ENCODE peak calls at places on chromosomes 3 and 15, in nine cellular contexts. Z is foreskin keratinocyte, M is heart left ventricle, U is astrocyte, O is SK-N-SH, W is breast epithelium, S is AG09319, P is cardiac fibroblast, K is ovary. F is an unnamed sample.

GRCh38 chr15:78035319-78035718 is 42.2 kb downstream of the TBC1D2B start:
- DNase-seq in Z (no peak), M (no peak), U (peak), O (no peak), W (no peak), S (no peak), P (peak), K (peak), F (no peak)

GRCh38 chr3:159846255-159846654 is 142.4 kb upstream of the IL12A start:
- DNase-seq in Z (no peak), M (no peak), U (no peak), O (no peak), W (no peak), S (no peak), P (no peak), K (no peak), F (no peak)

GRCh38 chr15:33975023-33975565 is 6.8 kb downstream of the CHRM5 start:
- DNase-seq in Z (no peak), M (no peak), U (no peak), O (no peak), W (no peak), S (no peak), P (peak), K (no peak), F (no peak)

GRCh38 chr3:107430214-107431047 is 53.2 kb downstream of the CCDC54 start:
- DNase-seq in Z (peak), M (no peak), U (peak), O (peak), W (no peak), S (no peak), P (peak), K (peak), F (no peak)

GRCh38 chr3:188780188-188781147 is 391.3 kb upstream of the TPRG1 start:
- DNase-seq in Z (no peak), M (no peak), U (no peak), O (no peak), W (peak), S (no peak), P (peak), K (peak), F (no peak)

GRCh38 chr3:106114848-106115247 is 246.0 kb upstream of the CBLB start:
- DNase-seq in Z (peak), M (no peak), U (peak), O (no peak), W (no peak), S (no peak), P (peak), K (no peak), F (no peak)

GRCh38 chr3:195095704-195096036 is 175.3 kb downstream of the XXYLT1 start:
- DNase-seq in Z (peak), M (no peak), U (peak), O (no peak), W (no peak), S (no peak), P (no peak), K (no peak), F (no peak)

GRCh38 chr3:10561942-10562565 is 56.7 kb upstream of the ATP2B2 start:
- DNase-seq in Z (no peak), M (no peak), U (no peak), O (no peak), W (no peak), S (no peak), P (no peak), K (no peak), F (no peak)

GRCh38 chr3:156050918-156051317 is 69.5 kb upstream of the KCNAB1 start:
- DNase-seq in Z (peak), M (no peak), U (no peak), O (no peak), W (no peak), S (no peak), P (no peak), K (no peak), F (no peak)

GRCh38 chr3:21237638-21238037 is 513.4 kb downstream of the ZNF385D start:
- DNase-seq in Z (no peak), M (no peak), U (peak), O (no peak), W (no peak), S (peak), P (no peak), K (no peak), F (no peak)

GRCh38 chr3:170355738-170356595 is 1.5 kb upstream of the SKIL start:
- DNase-seq in Z (peak), M (no peak), U (peak), O (peak), W (peak), S (no peak), P (peak), K (peak), F (peak)

GRCh38 chr15:57769266-57769665 is 62.8 kb downstream of the POLR2M start:
- DNase-seq in Z (no peak), M (peak), U (no peak), O (no peak), W (no peak), S (peak), P (peak), K (no peak), F (no peak)

GRCh38 chr3:195102609-195103467 is 168.1 kb downstream of the XXYLT1 start:
- DNase-seq in Z (peak), M (no peak), U (peak), O (no peak), W (no peak), S (peak), P (peak), K (peak), F (peak)

GRCh38 chr3:143187132-143187531 is 67.6 kb downstream of the CHST2 start:
- DNase-seq in Z (no peak), M (no peak), U (no peak), O (no peak), W (no peak), S (no peak), P (no peak), K (no peak), F (no peak)

GRCh38 chr15:66673410-66674322 is 28.4 kb upstream of the SMAD6 start:
- DNase-seq in Z (peak), M (peak), U (peak), O (no peak), W (no peak), S (no peak), P (peak), K (no peak), F (no peak)

GRCh38 chr3:102206506-102207145 is 228.2 kb upstream of the ZPLD1 start:
- DNase-seq in Z (peak), M (no peak), U (peak), O (no peak), W (peak), S (no peak), P (peak), K (peak), F (no peak)

GRCh38 chr15:88911766-88912118 is 1.4 kb downstream of the MFGE8 start:
- DNase-seq in Z (peak), M (no peak), U (peak), O (no peak), W (no peak), S (no peak), P (no peak), K (no peak), F (no peak)

GRCh38 chr3:142647856-142648255 is 51.7 kb downstream of the PLS1 start:
- DNase-seq in Z (peak), M (no peak), U (peak), O (no peak), W (no peak), S (no peak), P (no peak), K (no peak), F (no peak)

GRCh38 chr3:179949869-179950268 is 86.9 kb downstream of the PEX5L start:
- DNase-seq in Z (no peak), M (no peak), U (no peak), O (no peak), W (no peak), S (no peak), P (no peak), K (no peak), F (no peak)

GRCh38 chr15:62591842-62592838 is 427.1 kb upstream of the C2CD4B start:
- DNase-seq in Z (no peak), M (no peak), U (peak), O (no peak), W (no peak), S (no peak), P (peak), K (no peak), F (no peak)

GRCh38 chr15:55708720-55709119 is 34.2 kb downstream of the PRTG start:
- DNase-seq in Z (no peak), M (no peak), U (no peak), O (no peak), W (no peak), S (no peak), P (no peak), K (no peak), F (no peak)

GRCh38 chr3:52683611-52684010 is 2.1 kb downstream of the PBRM1 start:
- DNase-seq in Z (no peak), M (no peak), U (no peak), O (no peak), W (no peak), S (no peak), P (peak), K (no peak), F (no peak)

GRCh38 chr15:67828969-67829646 is 3.8 kb downstream of the SKOR1 start:
- DNase-seq in Z (no peak), M (no peak), U (no peak), O (no peak), W (no peak), S (no peak), P (no peak), K (no peak), F (no peak)

GRCh38 chr15:62307551-62307950 is 142.5 kb upstream of the C2CD4B start:
- DNase-seq in Z (peak), M (no peak), U (peak), O (no peak), W (no peak), S (peak), P (no peak), K (no peak), F (no peak)

GRCh38 chr3:173938159-173938558 is 540.6 kb downstream of the NLGN1 start:
- DNase-seq in Z (no peak), M (no peak), U (peak), O (no peak), W (no peak), S (peak), P (peak), K (no peak), F (no peak)

GRCh38 chr15:91265431-91265940 is 165.4 kb downstream of the SV2B start:
- DNase-seq in Z (no peak), M (no peak), U (no peak), O (no peak), W (no peak), S (no peak), P (no peak), K (no peak), F (no peak)

GRCh38 chr15:91270747-91271146 is 170.7 kb downstream of the SV2B start:
- DNase-seq in Z (no peak), M (no peak), U (no peak), O (no peak), W (no peak), S (no peak), P (no peak), K (no peak), F (no peak)

GRCh38 chr15:91271565-91272153 is 171.6 kb downstream of the SV2B start:
- DNase-seq in Z (peak), M (no peak), U (peak), O (peak), W (peak), S (peak), P (peak), K (peak), F (peak)

GRCh38 chr15:91264651-91265351 is 164.7 kb downstream of the SV2B start:
- DNase-seq in Z (no peak), M (no peak), U (no peak), O (no peak), W (no peak), S (no peak), P (no peak), K (no peak), F (no peak)

GRCh38 chr15:91268510-91268909 is 168.5 kb downstream of the SV2B start:
- DNase-seq in Z (no peak), M (no peak), U (no peak), O (peak), W (no peak), S (no peak), P (no peak), K (no peak), F (no peak)
- TF ChIP-seq CTCF in Z (peak), M (no peak), U (peak), O (peak), W (no peak), S (peak), P (peak), K (no peak), F (peak)

GRCh38 chr3:133910422-133910821 is 14.7 kb upstream of the RAB6B start:
- DNase-seq in Z (no peak), M (no peak), U (no peak), O (no peak), W (no peak), S (no peak), P (no peak), K (no peak), F (no peak)
- TF ChIP-seq CTCF in Z (peak), M (no peak), U (no peak), O (peak), W (no peak), S (no peak), P (peak), K (no peak), F (peak)

GRCh38 chr3:55571216-55571813 is 84.2 kb upstream of the WNT5A start:
- DNase-seq in Z (no peak), M (no peak), U (peak), O (no peak), W (peak), S (no peak), P (no peak), K (no peak), F (no peak)

GRCh38 chr3:55574671-55575070 is 87.6 kb upstream of the WNT5A start:
- DNase-seq in Z (no peak), M (no peak), U (no peak), O (no peak), W (no peak), S (no peak), P (no peak), K (no peak), F (no peak)

GRCh38 chr3:55572816-55573215 is 85.7 kb upstream of the WNT5A start:
- DNase-seq in Z (no peak), M (no peak), U (no peak), O (no peak), W (no peak), S (no peak), P (no peak), K (no peak), F (no peak)

GRCh38 chr3:55570361-55570760 is 83.3 kb upstream of the WNT5A start:
- DNase-seq in Z (no peak), M (no peak), U (peak), O (no peak), W (no peak), S (no peak), P (peak), K (no peak), F (no peak)

GRCh38 chr3:55571913-55572312 is 84.8 kb upstream of the WNT5A start:
- DNase-seq in Z (no peak), M (peak), U (peak), O (no peak), W (peak), S (no peak), P (peak), K (no peak), F (no peak)
- TF ChIP-seq CTCF in Z (no peak), M (peak), U (peak), O (no peak), W (peak), S (no peak), P (peak), K (no peak), F (no peak)

GRCh38 chr3:50122071-50122470 is 33.1 kb upstream of the SEMA3F start:
- DNase-seq in Z (no peak), M (peak), U (no peak), O (no peak), W (no peak), S (no peak), P (no peak), K (no peak), F (no peak)
- TF ChIP-seq CTCF in Z (no peak), M (no peak), U (no peak), O (no peak), W (no peak), S (peak), P (peak), K (no peak), F (no peak)

GRCh38 chr3:58419782-58420512 is 13.7 kb downstream of the PDHB start:
- DNase-seq in Z (no peak), M (no peak), U (no peak), O (no peak), W (no peak), S (no peak), P (peak), K (peak), F (no peak)
- TF ChIP-seq CTCF in Z (no peak), M (no peak), U (no peak), O (no peak), W (no peak), S (no peak), P (peak), K (no peak), F (no peak)

GRCh38 chr3:172699070-172699469 is 11.8 kb downstream of the NCEH1 start:
- DNase-seq in Z (no peak), M (no peak), U (no peak), O (no peak), W (no peak), S (no peak), P (no peak), K (no peak), F (no peak)
- TF ChIP-seq CTCF in Z (no peak), M (no peak), U (no peak), O (no peak), W (no peak), S (no peak), P (no peak), K (no peak), F (no peak)

GRCh38 chr3:64539451-64540196 is 148.2 kb downstream of the ADAMTS9 start:
- DNase-seq in Z (no peak), M (no peak), U (peak), O (no peak), W (peak), S (peak), P (peak), K (peak), F (no peak)

GRCh38 chr3:64530434-64531049 is 157.3 kb downstream of the ADAMTS9 start:
- DNase-seq in Z (peak), M (no peak), U (peak), O (peak), W (peak), S (no peak), P (peak), K (peak), F (peak)

DNA sequence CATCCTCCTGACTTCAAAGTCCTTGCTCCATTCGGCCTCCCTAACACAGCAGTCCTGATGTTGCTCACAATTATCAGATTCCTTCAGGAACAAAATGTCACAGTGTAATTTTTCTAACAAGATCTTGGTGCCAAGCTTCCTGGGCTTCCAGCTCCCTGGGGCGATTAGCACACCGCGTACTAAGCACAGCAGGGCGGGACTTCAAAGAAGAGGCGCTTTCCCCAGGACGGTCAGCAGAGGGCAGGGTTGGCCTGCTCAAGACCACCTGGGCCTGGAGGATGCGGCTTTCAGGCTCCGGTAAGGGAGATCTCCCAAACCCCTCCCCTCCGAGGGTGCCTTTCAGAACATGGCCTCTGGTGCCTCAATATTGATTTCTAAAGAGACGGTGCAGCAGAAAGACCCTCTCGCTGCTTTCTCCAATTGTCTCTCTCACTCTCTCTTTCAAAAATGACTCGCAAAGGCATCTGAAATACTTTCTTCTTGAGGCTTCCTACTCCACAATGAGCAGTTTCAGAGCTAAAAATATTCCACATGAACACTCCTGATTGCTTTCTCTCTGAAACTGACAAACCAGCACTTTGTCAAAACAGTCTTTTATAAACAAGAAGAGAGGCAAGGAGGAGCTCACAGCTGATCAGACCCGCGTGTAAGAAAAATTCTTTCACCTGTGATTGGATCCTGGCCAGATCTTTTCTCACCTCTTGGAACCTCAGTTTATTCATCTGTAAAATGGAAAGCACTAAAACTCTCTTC is 154.1 kb downstream of the ADAMTS9 start:
- DNase-seq in Z (peak), M (peak), U (peak), O (peak), W (peak), S (peak), P (peak), K (peak), F (peak)
- TF ChIP-seq CTCF in Z (peak), M (peak), U (peak), O (peak), W (peak), S (peak), P (peak), K (peak), F (peak)

GRCh38 chr15:101522621-101523559 is 33.4 kb upstream of the PCSK6 start:
- DNase-seq in Z (no peak), M (no peak), U (no peak), O (peak), W (peak), S (no peak), P (no peak), K (no peak), F (no peak)
- TF ChIP-seq CTCF in Z (no peak), M (no peak), U (no peak), O (no peak), W (no peak), S (no peak), P (no peak), K (no peak), F (no peak)

DNA sequence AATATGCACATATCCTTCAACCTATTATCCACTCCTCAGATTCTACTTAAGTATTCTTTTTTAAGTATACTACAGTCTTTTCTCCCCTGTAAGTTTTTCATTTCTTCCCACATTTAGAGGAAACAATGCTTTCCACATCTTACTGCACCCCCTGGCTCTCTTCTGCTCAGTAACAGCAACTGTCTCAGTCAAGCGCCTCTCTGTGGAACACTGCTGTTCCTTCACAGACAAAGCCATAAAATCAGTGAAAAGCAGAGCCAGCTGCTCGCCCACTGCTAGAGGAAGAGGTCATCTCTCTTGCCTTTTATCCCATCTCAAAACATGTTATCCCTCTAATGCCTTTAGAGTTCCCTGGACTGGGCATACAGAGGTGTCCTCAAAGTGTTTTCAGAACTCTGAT is 24.8 kb downstream of the SERP1 start:
- DNase-seq in Z (no peak), M (no peak), U (no peak), O (no peak), W (no peak), S (no peak), P (no peak), K (no peak), F (no peak)
- TF ChIP-seq CTCF in Z (peak), M (no peak), U (no peak), O (no peak), W (no peak), S (no peak), P (no peak), K (no peak), F (no peak)

DNA sequence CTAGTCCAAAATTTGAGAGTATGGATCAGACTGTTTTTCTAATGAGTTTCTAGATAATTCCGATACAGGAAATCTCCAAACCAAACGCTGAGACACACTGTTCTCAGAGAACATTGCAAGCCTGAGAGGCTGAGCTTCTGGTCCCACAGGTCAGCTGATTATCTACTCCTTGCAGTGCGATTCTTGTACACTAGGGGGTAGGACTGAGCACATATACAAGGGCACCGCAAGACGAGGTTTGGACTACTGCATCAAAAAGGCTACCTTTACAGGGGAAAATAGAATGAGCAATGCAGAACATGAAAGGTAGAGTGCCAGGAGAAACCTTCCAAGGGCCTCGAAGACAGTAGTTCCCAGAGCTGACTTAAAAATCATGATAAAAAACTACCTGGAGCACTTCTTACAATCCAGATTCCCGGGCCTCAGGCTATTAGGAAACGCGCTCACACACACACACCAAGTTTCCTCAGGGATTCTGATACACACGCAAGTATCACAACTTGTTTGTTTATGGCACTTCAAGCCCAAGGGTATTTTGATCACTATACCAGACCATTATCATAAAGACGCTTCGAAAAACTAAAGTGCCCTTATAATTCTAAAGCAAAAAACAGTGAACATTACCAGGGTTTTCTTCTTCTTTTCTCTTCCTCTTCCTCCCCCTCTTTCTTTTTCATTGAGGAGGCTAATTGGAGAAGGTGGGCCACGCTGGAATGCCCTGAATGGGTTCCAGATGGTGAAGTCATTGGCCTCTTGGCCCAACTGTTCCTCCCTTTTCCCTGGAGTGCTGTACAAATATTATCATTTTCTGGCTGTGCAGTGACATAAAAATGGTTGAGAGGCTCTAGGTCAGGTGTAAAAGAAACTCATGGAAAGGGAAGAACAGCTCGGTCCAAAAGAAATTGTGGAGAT is 61.8 kb downstream of the SLC12A8 start:
- DNase-seq in Z (peak), M (no peak), U (no peak), O (peak), W (no peak), S (no peak), P (no peak), K (no peak), F (no peak)
- TF ChIP-seq CTCF in Z (peak), M (peak), U (peak), O (peak), W (no peak), S (peak), P (peak), K (no peak), F (peak)